ENCODE peak calls at places on chromosomes 3 and 15, in eight cellular contexts. One of them, this sample, is unnamed. For H3K4me1, the result is how much of the 10 kb centered on the place peaks cover.

GRCh38 chr15:31375772-31376171 is 49.1 kb downstream of the KLF13 start:
- DNase-seq in adrenal gland: no peak
- DNase-seq in fibroblast of lung: no peak
- DNase-seq in astrocyte: no peak
- DNase-seq in lower lobe of right lung: no peak
- DNase-seq in heart right ventricle: no peak
- DNase-seq in stomach: no peak
- DNase-seq in Panc1: no peak
- DNase-seq in this sample: no peak

GRCh38 chr3:81003008-81003407 is 758.4 kb downstream of the GBE1 start:
- DNase-seq in lower lobe of right lung: no peak
- DNase-seq in stomach: no peak
- DNase-seq in fibroblast of lung: no peak
- DNase-seq in Panc1: no peak
- DNase-seq in astrocyte: no peak
- DNase-seq in heart right ventricle: no peak
- DNase-seq in adrenal gland: no peak
- DNase-seq in this sample: no peak

GRCh38 chr15:82183121-82184031 is 79.2 kb downstream of the EFL1 start:
- DNase-seq in fibroblast of lung: peak
- DNase-seq in adrenal gland: no peak
- DNase-seq in stomach: no peak
- DNase-seq in astrocyte: peak
- DNase-seq in lower lobe of right lung: no peak
- DNase-seq in heart right ventricle: no peak
- DNase-seq in Panc1: no peak
- DNase-seq in this sample: no peak

GRCh38 chr3:193743702-193744047 is 150.7 kb downstream of the OPA1 start:
- DNase-seq in Panc1: no peak
- DNase-seq in astrocyte: peak
- DNase-seq in fibroblast of lung: peak
- DNase-seq in lower lobe of right lung: no peak
- DNase-seq in heart right ventricle: no peak
- DNase-seq in adrenal gland: no peak
- DNase-seq in stomach: no peak
- DNase-seq in this sample: no peak

GRCh38 chr15:58546635-58547627 is 115.1 kb downstream of the LIPC start:
- DNase-seq in fibroblast of lung: peak
- DNase-seq in stomach: peak
- DNase-seq in astrocyte: peak
- DNase-seq in lower lobe of right lung: no peak
- DNase-seq in Panc1: peak
- DNase-seq in adrenal gland: peak
- DNase-seq in heart right ventricle: peak
- DNase-seq in this sample: peak

GRCh38 chr15:44545934-44546802 is 9.2 kb downstream of the EIF3J start:
- DNase-seq in adrenal gland: peak
- DNase-seq in fibroblast of lung: peak
- DNase-seq in astrocyte: peak
- DNase-seq in heart right ventricle: peak
- DNase-seq in lower lobe of right lung: no peak
- DNase-seq in stomach: no peak
- DNase-seq in Panc1: no peak
- DNase-seq in this sample: no peak

GRCh38 chr3:194928183-194928736 is 242.6 kb downstream of the FAM43A start:
- DNase-seq in adrenal gland: no peak
- DNase-seq in astrocyte: peak
- DNase-seq in fibroblast of lung: peak
- DNase-seq in lower lobe of right lung: no peak
- DNase-seq in heart right ventricle: no peak
- DNase-seq in Panc1: no peak
- DNase-seq in stomach: no peak
- DNase-seq in this sample: no peak

GRCh38 chr15:73127302-73127936 is 75.2 kb downstream of the NEO1 start:
- DNase-seq in fibroblast of lung: peak
- DNase-seq in Panc1: peak
- DNase-seq in heart right ventricle: peak
- DNase-seq in lower lobe of right lung: no peak
- DNase-seq in adrenal gland: peak
- DNase-seq in astrocyte: peak
- DNase-seq in stomach: no peak
- DNase-seq in this sample: peak

GRCh38 chr3:181610973-181611265 is 100.8 kb upstream of the SOX2 start:
- DNase-seq in heart right ventricle: no peak
- DNase-seq in astrocyte: no peak
- DNase-seq in Panc1: no peak
- DNase-seq in lower lobe of right lung: no peak
- DNase-seq in stomach: no peak
- DNase-seq in fibroblast of lung: no peak
- DNase-seq in adrenal gland: no peak
- DNase-seq in this sample: no peak

GRCh38 chr3:85041562-85042055 is 82.8 kb downstream of the CADM2 start:
- DNase-seq in adrenal gland: no peak
- DNase-seq in heart right ventricle: no peak
- DNase-seq in stomach: no peak
- DNase-seq in Panc1: no peak
- DNase-seq in lower lobe of right lung: no peak
- DNase-seq in fibroblast of lung: no peak
- DNase-seq in astrocyte: no peak
- DNase-seq in this sample: no peak

GRCh38 chr3:31724681-31725080 is 192.0 kb downstream of the STT3B start:
- DNase-seq in stomach: no peak
- DNase-seq in lower lobe of right lung: no peak
- DNase-seq in astrocyte: no peak
- DNase-seq in fibroblast of lung: peak
- DNase-seq in adrenal gland: no peak
- DNase-seq in Panc1: no peak
- DNase-seq in heart right ventricle: no peak
- DNase-seq in this sample: no peak

GRCh38 chr15:39936187-39936586 is 2.3 kb downstream of the EIF2AK4 start:
- DNase-seq in Panc1: no peak
- DNase-seq in adrenal gland: no peak
- DNase-seq in heart right ventricle: no peak
- DNase-seq in stomach: no peak
- DNase-seq in lower lobe of right lung: no peak
- DNase-seq in fibroblast of lung: peak
- DNase-seq in astrocyte: peak
- DNase-seq in this sample: no peak

GRCh38 chr15:23567921-23568320 is 2.4 kb downstream of the MKRN3 start:
- DNase-seq in astrocyte: no peak
- DNase-seq in fibroblast of lung: no peak
- DNase-seq in heart right ventricle: no peak
- DNase-seq in stomach: no peak
- DNase-seq in adrenal gland: no peak
- DNase-seq in Panc1: no peak
- DNase-seq in lower lobe of right lung: no peak
- DNase-seq in this sample: no peak

GRCh38 chr15:80800067-80800466 is 20.9 kb downstream of the CEMIP start:
- DNase-seq in astrocyte: no peak
- DNase-seq in lower lobe of right lung: no peak
- DNase-seq in heart right ventricle: no peak
- DNase-seq in stomach: no peak
- DNase-seq in fibroblast of lung: no peak
- DNase-seq in adrenal gland: no peak
- DNase-seq in Panc1: no peak
- DNase-seq in this sample: no peak

DNA sequence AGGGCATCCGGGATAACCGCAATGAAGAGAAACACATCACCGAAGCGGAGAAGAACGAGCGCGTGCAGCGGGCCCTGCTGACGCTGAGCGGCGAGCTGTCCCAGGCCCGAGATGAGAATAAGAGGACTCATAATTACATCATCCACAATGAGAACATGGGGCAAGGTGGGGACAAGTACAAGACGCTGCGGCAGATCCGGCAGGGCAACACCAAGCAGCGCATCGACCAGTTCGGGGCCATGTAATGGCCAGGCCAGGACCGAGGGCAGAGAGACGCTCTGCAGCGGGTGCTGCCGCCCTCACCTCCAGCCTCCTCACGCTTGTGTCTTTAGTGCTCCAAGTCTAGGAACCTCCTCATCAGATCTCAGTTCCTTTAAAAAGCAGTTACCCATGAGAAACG is 863.7 kb upstream of the ALCAM start:
- DNase-seq in adrenal gland: no peak
- DNase-seq in fibroblast of lung: no peak
- DNase-seq in lower lobe of right lung: no peak
- DNase-seq in stomach: no peak
- DNase-seq in astrocyte: no peak
- DNase-seq in heart right ventricle: no peak
- DNase-seq in Panc1: no peak
- DNase-seq in this sample: no peak
- H3K4me1 ChIP-seq in adrenal gland: under half
- H3K4me1 ChIP-seq in fibroblast of lung: under half
- H3K4me1 ChIP-seq in lower lobe of right lung: under half
- H3K4me1 ChIP-seq in stomach: under half
- H3K4me1 ChIP-seq in astrocyte: under half
- H3K4me1 ChIP-seq in heart right ventricle: under half
- H3K4me1 ChIP-seq in Panc1: under half
- H3K4me1 ChIP-seq in this sample: under half

GRCh38 chr15:70090436-70091291 is 7.1 kb downstream of the TLE3 start:
- DNase-seq in adrenal gland: no peak
- DNase-seq in fibroblast of lung: no peak
- DNase-seq in Panc1: no peak
- DNase-seq in astrocyte: no peak
- DNase-seq in lower lobe of right lung: no peak
- DNase-seq in stomach: no peak
- DNase-seq in heart right ventricle: no peak
- DNase-seq in this sample: peak

GRCh38 chr15:70088887-70089691 is 8.6 kb downstream of the TLE3 start:
- DNase-seq in adrenal gland: no peak
- DNase-seq in fibroblast of lung: peak
- DNase-seq in Panc1: no peak
- DNase-seq in stomach: no peak
- DNase-seq in astrocyte: peak
- DNase-seq in lower lobe of right lung: no peak
- DNase-seq in heart right ventricle: no peak
- DNase-seq in this sample: no peak

GRCh38 chr15:70088427-70088826 is 9.3 kb downstream of the TLE3 start:
- DNase-seq in Panc1: no peak
- DNase-seq in fibroblast of lung: no peak
- DNase-seq in stomach: no peak
- DNase-seq in lower lobe of right lung: no peak
- DNase-seq in astrocyte: no peak
- DNase-seq in heart right ventricle: no peak
- DNase-seq in adrenal gland: no peak
- DNase-seq in this sample: no peak

GRCh38 chr15:70087708-70088352 is 9.9 kb downstream of the TLE3 start:
- DNase-seq in fibroblast of lung: no peak
- DNase-seq in stomach: no peak
- DNase-seq in Panc1: no peak
- DNase-seq in astrocyte: no peak
- DNase-seq in lower lobe of right lung: peak
- DNase-seq in heart right ventricle: no peak
- DNase-seq in adrenal gland: no peak
- DNase-seq in this sample: no peak

GRCh38 chr15:70089692-70089971 is 8.1 kb downstream of the TLE3 start:
- DNase-seq in fibroblast of lung: no peak
- DNase-seq in lower lobe of right lung: no peak
- DNase-seq in astrocyte: no peak
- DNase-seq in Panc1: no peak
- DNase-seq in heart right ventricle: no peak
- DNase-seq in adrenal gland: no peak
- DNase-seq in stomach: no peak
- DNase-seq in this sample: no peak
- H3K4me1 ChIP-seq in fibroblast of lung: under half
- H3K4me1 ChIP-seq in lower lobe of right lung: half or more
- H3K4me1 ChIP-seq in astrocyte: under half
- H3K4me1 ChIP-seq in Panc1: half or more
- H3K4me1 ChIP-seq in heart right ventricle: half or more
- H3K4me1 ChIP-seq in adrenal gland: under half
- H3K4me1 ChIP-seq in stomach: half or more
- H3K4me1 ChIP-seq in this sample: under half

GRCh38 chr3:23830869-23831484 is 25.2 kb downstream of the UBE2E1 start:
- DNase-seq in astrocyte: peak
- DNase-seq in lower lobe of right lung: no peak
- DNase-seq in heart right ventricle: no peak
- DNase-seq in adrenal gland: peak
- DNase-seq in fibroblast of lung: peak
- DNase-seq in stomach: no peak
- DNase-seq in Panc1: no peak
- DNase-seq in this sample: no peak
- H3K4me1 ChIP-seq in astrocyte: under half
- H3K4me1 ChIP-seq in lower lobe of right lung: half or more
- H3K4me1 ChIP-seq in heart right ventricle: half or more
- H3K4me1 ChIP-seq in adrenal gland: under half
- H3K4me1 ChIP-seq in fibroblast of lung: under half
- H3K4me1 ChIP-seq in stomach: under half
- H3K4me1 ChIP-seq in Panc1: under half
- H3K4me1 ChIP-seq in this sample: under half

GRCh38 chr3:27467545-27467944 is 16.6 kb downstream of the SLC4A7 start:
- DNase-seq in stomach: no peak
- DNase-seq in astrocyte: no peak
- DNase-seq in adrenal gland: no peak
- DNase-seq in fibroblast of lung: peak
- DNase-seq in lower lobe of right lung: no peak
- DNase-seq in Panc1: no peak
- DNase-seq in heart right ventricle: no peak
- DNase-seq in this sample: peak

GRCh38 chr3:27462228-27462627 is 22.0 kb downstream of the SLC4A7 start:
- DNase-seq in astrocyte: no peak
- DNase-seq in stomach: no peak
- DNase-seq in heart right ventricle: no peak
- DNase-seq in adrenal gland: no peak
- DNase-seq in fibroblast of lung: no peak
- DNase-seq in Panc1: no peak
- DNase-seq in lower lobe of right lung: no peak
- DNase-seq in this sample: no peak

GRCh38 chr3:27468283-27468886 is 15.8 kb downstream of the SLC4A7 start:
- DNase-seq in stomach: no peak
- DNase-seq in heart right ventricle: no peak
- DNase-seq in Panc1: no peak
- DNase-seq in adrenal gland: no peak
- DNase-seq in fibroblast of lung: no peak
- DNase-seq in lower lobe of right lung: no peak
- DNase-seq in astrocyte: no peak
- DNase-seq in this sample: no peak

GRCh38 chr3:27458929-27459328 is 25.3 kb downstream of the SLC4A7 start:
- DNase-seq in adrenal gland: no peak
- DNase-seq in astrocyte: no peak
- DNase-seq in stomach: no peak
- DNase-seq in Panc1: no peak
- DNase-seq in fibroblast of lung: no peak
- DNase-seq in lower lobe of right lung: no peak
- DNase-seq in heart right ventricle: no peak
- DNase-seq in this sample: no peak

DNA sequence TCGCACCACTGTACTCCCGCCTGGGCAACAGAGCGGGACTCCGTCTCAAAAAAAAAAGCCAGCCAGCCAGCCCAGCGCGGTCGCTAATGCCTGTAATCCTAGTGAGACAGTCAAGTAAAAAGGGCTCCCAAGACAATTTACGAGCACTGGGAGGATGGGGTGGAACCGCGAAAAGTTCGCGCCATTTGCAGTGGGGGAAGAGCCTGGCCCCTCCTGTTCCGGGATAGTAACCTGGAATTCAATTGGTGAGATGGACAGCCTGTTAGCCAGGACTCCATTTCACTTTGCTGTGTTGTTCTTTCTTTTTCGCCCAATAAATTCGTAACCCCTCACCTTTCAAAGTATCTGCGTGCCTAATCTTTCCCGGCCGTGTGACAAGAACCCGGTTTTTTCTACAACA is 19.5 kb downstream of the SLC4A7 start:
- DNase-seq in astrocyte: no peak
- DNase-seq in lower lobe of right lung: no peak
- DNase-seq in Panc1: no peak
- DNase-seq in fibroblast of lung: no peak
- DNase-seq in stomach: no peak
- DNase-seq in heart right ventricle: no peak
- DNase-seq in adrenal gland: no peak
- DNase-seq in this sample: no peak
- H3K4me1 ChIP-seq in astrocyte: under half
- H3K4me1 ChIP-seq in lower lobe of right lung: under half
- H3K4me1 ChIP-seq in Panc1: under half
- H3K4me1 ChIP-seq in fibroblast of lung: under half
- H3K4me1 ChIP-seq in stomach: under half
- H3K4me1 ChIP-seq in heart right ventricle: under half
- H3K4me1 ChIP-seq in adrenal gland: under half
- H3K4me1 ChIP-seq in this sample: under half